ENCODE peak calls at places on chromosomes 2 and 18, in eight cellular contexts. U is GM12865, C is HCT116, R is thoracic aorta, K is Calu3, T is uterus, V is psoas muscle, N is IMR-90. M is an unnamed sample.

GRCh38 chr18:48405108-48405507 is 4.1 kb downstream of the ZBTB7C start:
- DNase-seq in U (no peak), C (no peak), R (no peak), K (no peak), T (no peak), V (no peak), N (peak), M (no peak)

GRCh38 chr2:28956890-28957289 is 24.2 kb upstream of the TOGARAM2 start:
- DNase-seq in U (no peak), C (peak), R (no peak), K (no peak), T (no peak), V (no peak), N (no peak), M (no peak)

GRCh38 chr2:164917296-164917903 is 37.9 kb downstream of the SLC38A11 start:
- DNase-seq in U (no peak), C (peak), R (no peak), K (peak), T (no peak), V (peak), N (peak), M (no peak)

GRCh38 chr2:69087211-69087911 is 74.4 kb downstream of the ANTXR1 start:
- DNase-seq in U (no peak), C (no peak), R (no peak), K (no peak), T (no peak), V (no peak), N (no peak), M (no peak)

GRCh38 chr2:70558195-70558808 is 4.7 kb upstream of the TGFA start:
- DNase-seq in U (no peak), C (no peak), R (no peak), K (no peak), T (no peak), V (no peak), N (no peak), M (no peak)

GRCh38 chr2:38315707-38316333 is 61.3 kb downstream of the ATL2 start:
- DNase-seq in U (peak), C (peak), R (no peak), K (peak), T (no peak), V (no peak), N (peak), M (no peak)

GRCh38 chr18:13178976-13179375 is 39.6 kb upstream of the LDLRAD4 start:
- DNase-seq in U (no peak), C (no peak), R (no peak), K (no peak), T (no peak), V (no peak), N (peak), M (no peak)

GRCh38 chr18:77761332-77761731 is 511.7 kb downstream of the GALR1 start:
- DNase-seq in U (no peak), C (no peak), R (no peak), K (no peak), T (no peak), V (no peak), N (no peak), M (no peak)

GRCh38 chr2:236790991-236791390 is 221.4 kb downstream of the ACKR3 start:
- DNase-seq in U (no peak), C (no peak), R (no peak), K (no peak), T (no peak), V (no peak), N (no peak), M (no peak)

GRCh38 chr18:6781846-6782245 is 52.3 kb downstream of the ARHGAP28 start:
- DNase-seq in U (no peak), C (no peak), R (no peak), K (no peak), T (no peak), V (no peak), N (peak), M (no peak)

GRCh38 chr18:23752796-23753195 is 63.5 kb downstream of the LAMA3 start:
- DNase-seq in U (no peak), C (no peak), R (no peak), K (no peak), T (no peak), V (no peak), N (no peak), M (no peak)

GRCh38 chr2:135773917-135774316 is 32.3 kb downstream of the UBXN4 start:
- DNase-seq in U (no peak), C (no peak), R (no peak), K (no peak), T (no peak), V (no peak), N (peak), M (no peak)

GRCh38 chr18:8657873-8658521 is 47.4 kb upstream of the MTCL1 start:
- DNase-seq in U (no peak), C (no peak), R (no peak), K (no peak), T (no peak), V (no peak), N (peak), M (no peak)

GRCh38 chr2:179239194-179239593 is 25.4 kb downstream of the SESTD1 start:
- DNase-seq in U (no peak), C (peak), R (no peak), K (no peak), T (no peak), V (no peak), N (peak), M (no peak)

GRCh38 chr2:198017068-198017467 is 212.7 kb downstream of the PLCL1 start:
- DNase-seq in U (no peak), C (no peak), R (no peak), K (no peak), T (no peak), V (no peak), N (no peak), M (no peak)

GRCh38 chr2:175935289-175936181 is 66.5 kb downstream of the LNPK start:
- DNase-seq in U (no peak), C (no peak), R (no peak), K (no peak), T (no peak), V (no peak), N (no peak), M (no peak)

GRCh38 chr2:212995920-212996319 is 155.5 kb downstream of the IKZF2 start:
- DNase-seq in U (no peak), C (no peak), R (no peak), K (no peak), T (no peak), V (no peak), N (peak), M (no peak)

GRCh38 chr2:241161646-241162281 is 11.5 kb downstream of the PPP1R7 start:
- DNase-seq in U (no peak), C (no peak), R (peak), K (no peak), T (peak), V (peak), N (peak), M (no peak)

GRCh38 chr18:36672437-36673344 is 156.1 kb downstream of the TPGS2 start:
- DNase-seq in U (peak), C (no peak), R (no peak), K (peak), T (no peak), V (peak), N (peak), M (no peak)

GRCh38 chr18:8806105-8806797 is 100.9 kb downstream of the MTCL1 start:
- DNase-seq in U (no peak), C (no peak), R (no peak), K (no peak), T (no peak), V (no peak), N (no peak), M (no peak)

GRCh38 chr2:218733615-218734021 is 23.0 kb downstream of the TTLL4 start:
- DNase-seq in U (peak), C (no peak), R (no peak), K (peak), T (no peak), V (no peak), N (peak), M (no peak)

GRCh38 chr18:8450013-8450412 is 159.2 kb upstream of the RAB12 start:
- DNase-seq in U (no peak), C (peak), R (no peak), K (peak), T (no peak), V (no peak), N (no peak), M (no peak)

GRCh38 chr2:61357681-61358080 is 113.2 kb downstream of the USP34 start:
- DNase-seq in U (no peak), C (no peak), R (no peak), K (no peak), T (no peak), V (no peak), N (no peak), M (no peak)

GRCh38 chr2:190822038-190822437 is 58.6 kb upstream of the GLS start:
- DNase-seq in U (no peak), C (no peak), R (no peak), K (no peak), T (no peak), V (no peak), N (no peak), M (no peak)

DNA sequence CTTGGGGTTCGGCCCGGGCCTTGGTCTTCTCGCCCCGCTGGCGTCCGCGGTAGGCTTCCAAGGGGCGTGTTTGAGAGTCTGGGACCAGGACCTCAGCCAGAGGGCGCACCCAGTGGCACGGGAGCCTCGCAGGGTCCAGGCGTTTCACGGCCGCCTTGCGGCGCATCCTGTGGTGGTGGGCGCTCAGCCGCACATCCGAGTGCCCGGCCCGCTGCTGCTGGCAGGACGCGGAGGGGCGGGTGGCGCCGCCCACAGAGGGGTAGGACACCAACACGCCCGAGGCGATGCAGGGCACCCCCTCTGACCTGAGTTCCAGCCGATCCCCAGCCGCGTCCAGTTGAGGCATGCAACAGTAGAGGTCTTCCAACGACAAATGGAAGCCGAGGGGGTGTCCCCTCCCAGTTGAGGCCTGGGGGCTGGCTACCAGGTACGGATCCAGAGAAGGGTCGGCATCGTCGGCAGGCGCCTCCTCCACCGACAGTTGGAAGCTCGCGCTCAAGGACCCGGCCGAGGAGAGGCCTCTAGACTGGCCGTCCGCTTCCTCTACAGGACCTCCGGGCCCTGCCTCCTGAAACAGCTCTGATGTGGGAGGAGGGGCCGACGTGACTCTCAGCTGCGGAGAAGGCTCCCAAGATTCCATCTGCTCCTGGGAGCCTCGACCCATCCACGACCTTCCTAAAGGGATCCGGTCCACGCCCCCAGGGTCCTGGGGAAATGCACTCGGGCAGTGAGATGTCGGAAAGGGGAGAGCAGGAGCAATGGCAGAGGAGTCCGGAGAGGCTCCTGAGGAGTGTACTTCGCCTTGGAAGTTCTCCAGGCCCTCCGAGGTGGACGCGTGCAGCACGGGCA is 6.3 kb downstream of the C2orf81 start:
- DNase-seq in U (no peak), C (no peak), R (no peak), K (peak), T (peak), V (peak), N (no peak), M (peak)
- TF ChIP-seq CTCF in U (no peak), C (no peak), R (peak), K (no peak), T (peak), V (peak), N (no peak), M (no peak)

GRCh38 chr2:120834206-120834605 is 98.5 kb downstream of the GLI2 start:
- DNase-seq in U (no peak), C (no peak), R (no peak), K (no peak), T (no peak), V (peak), N (no peak), M (no peak)
- TF ChIP-seq CTCF in U (no peak), C (no peak), R (no peak), K (no peak), T (no peak), V (no peak), N (no peak), M (no peak)

DNA sequence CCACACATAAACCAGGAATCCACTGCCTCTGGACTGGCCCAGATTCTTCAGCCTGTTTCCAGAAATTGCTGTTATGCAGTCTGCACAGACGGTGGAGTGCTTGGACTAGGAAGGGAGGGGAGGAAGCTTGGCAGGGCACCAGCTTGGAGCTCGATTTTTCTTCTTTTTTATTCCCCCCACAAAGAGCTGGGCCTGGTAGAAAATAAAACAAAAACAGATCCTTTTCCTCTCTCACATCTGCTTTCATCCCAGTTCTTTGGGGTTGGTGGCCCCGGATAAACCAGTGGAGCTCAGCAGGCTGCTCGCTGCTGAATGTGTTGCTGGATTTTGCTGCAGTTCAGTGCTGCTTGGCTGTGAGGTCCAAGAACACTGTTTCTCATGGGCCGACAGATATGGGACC is 16.0 kb downstream of the LRRTM1 start:
- DNase-seq in U (no peak), C (no peak), R (no peak), K (no peak), T (no peak), V (no peak), N (no peak), M (no peak)
- TF ChIP-seq CTCF in U (no peak), C (no peak), R (no peak), K (no peak), T (no peak), V (no peak), N (peak), M (peak)

DNA sequence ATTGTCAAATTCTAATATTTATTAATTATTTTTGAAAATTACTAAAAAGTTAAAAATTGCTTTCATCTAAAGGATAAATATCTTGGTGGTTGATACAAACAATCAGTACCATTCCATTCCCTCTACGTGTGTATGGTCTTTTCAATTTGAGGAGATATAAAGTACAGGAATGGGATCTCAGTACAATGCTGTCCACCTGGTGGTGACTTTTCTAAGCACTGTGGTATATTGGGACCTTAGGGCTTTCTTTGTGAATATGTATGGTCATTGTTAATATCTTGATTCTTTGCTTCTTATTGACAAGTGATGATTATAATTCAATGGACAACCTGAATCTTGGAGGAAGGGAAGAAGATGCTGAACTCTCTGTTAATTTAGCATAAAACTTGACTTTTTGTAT is 83.1 kb downstream of the NBEAL1 start:
- DNase-seq in U (no peak), C (peak), R (no peak), K (no peak), T (no peak), V (no peak), N (peak), M (no peak)
- TF ChIP-seq CTCF in U (no peak), C (peak), R (peak), K (no peak), T (no peak), V (peak), N (peak), M (no peak)

DNA sequence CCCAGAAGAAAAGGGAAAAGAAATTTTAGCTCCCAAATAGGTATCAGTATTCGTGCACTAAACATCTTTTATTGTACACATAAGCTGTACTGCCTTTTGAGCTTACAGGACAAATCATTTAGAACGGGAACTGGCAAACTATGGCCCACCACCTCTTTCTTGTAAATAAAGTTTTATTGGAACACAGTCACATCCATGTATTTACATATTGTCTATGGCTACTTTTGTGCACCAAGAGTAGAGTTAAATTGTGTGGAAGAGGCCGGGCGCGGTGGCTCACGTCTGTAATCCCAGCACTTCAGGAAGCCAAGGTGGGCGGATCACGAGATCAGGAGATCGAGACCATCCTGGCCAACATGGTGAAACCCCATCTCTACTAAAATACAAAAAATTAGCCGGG is 5.7 kb downstream of the TM4SF20 start:
- DNase-seq in U (no peak), C (no peak), R (no peak), K (no peak), T (no peak), V (no peak), N (no peak), M (no peak)
- TF ChIP-seq CTCF in U (no peak), C (no peak), R (no peak), K (no peak), T (no peak), V (no peak), N (no peak), M (no peak)

DNA sequence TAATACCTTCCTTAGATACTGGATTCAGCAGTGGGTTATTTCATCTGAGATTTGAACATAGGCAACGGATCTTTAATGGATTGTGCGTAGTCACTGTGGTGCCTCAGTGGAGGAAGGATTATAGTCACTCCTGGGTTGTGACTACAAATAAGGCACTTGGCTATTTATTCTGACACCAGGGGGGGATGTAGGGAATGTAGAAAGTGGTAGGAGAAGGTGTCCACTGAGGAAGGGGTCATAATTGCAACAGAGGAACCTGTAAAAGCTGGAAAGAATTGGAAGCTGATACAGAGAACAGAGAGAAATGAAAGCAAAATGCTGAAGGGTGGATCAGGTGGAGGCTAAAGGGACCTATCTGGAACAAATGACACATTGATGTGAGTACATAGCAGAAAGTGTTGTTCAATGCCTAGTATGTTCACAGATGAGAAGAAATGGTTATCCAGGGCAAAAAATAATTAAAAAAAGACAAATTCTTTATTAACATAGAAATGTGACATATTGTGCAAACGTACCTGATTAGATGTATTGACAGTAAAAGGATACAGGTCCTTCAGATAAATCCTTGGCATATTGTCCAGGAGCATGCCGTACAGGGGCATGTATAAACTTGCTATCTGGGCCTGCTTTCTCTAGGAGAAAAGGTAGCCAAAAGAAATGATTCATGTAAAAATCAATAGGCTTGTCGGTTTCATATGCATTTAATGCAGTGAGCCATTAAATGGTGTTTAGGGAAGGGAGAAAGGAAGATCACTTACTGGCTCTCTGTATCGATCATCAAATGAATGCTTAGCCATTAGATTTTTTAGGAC is 91.2 kb upstream of the CCDC195 start:
- DNase-seq in U (no peak), C (no peak), R (no peak), K (peak), T (no peak), V (no peak), N (no peak), M (no peak)
- TF ChIP-seq CTCF in U (no peak), C (peak), R (no peak), K (peak), T (no peak), V (no peak), N (no peak), M (no peak)

GRCh38 chr2:133576714-133577113 is 8.5 kb upstream of the NCKAP5 start:
- DNase-seq in U (no peak), C (no peak), R (no peak), K (no peak), T (no peak), V (no peak), N (no peak), M (no peak)

GRCh38 chr2:133586978-133587377 is 18.7 kb upstream of the NCKAP5 start:
- DNase-seq in U (no peak), C (no peak), R (no peak), K (no peak), T (no peak), V (no peak), N (no peak), M (no peak)

GRCh38 chr2:133579295-133579694 is 11.0 kb upstream of the NCKAP5 start:
- DNase-seq in U (no peak), C (no peak), R (no peak), K (peak), T (no peak), V (no peak), N (peak), M (no peak)

GRCh38 chr2:133581027-133581760 is 12.9 kb upstream of the NCKAP5 start:
- DNase-seq in U (no peak), C (no peak), R (no peak), K (no peak), T (no peak), V (no peak), N (peak), M (no peak)
- TF ChIP-seq CTCF in U (no peak), C (no peak), R (no peak), K (no peak), T (no peak), V (no peak), N (no peak), M (no peak)

DNA sequence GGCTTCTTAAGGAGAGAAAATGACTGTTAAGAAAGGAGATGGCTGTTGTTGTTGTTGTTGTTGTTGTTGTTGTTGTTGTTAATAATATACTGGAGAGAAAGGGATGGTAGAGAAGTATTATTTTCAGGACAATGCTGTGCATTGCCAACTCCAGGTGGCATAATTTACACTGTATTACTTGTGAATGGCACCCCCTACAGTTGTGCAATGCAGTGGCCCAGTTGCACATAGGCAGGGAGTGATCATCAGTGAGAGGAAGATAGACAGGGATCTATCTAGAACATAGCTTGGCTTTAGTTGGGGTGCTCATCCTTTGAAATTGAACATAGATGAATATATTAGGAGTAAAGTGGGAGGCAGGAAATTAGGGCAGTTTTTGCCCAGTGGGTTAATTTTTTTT is 47.2 kb upstream of the TMEM163 start:
- DNase-seq in U (no peak), C (no peak), R (no peak), K (no peak), T (no peak), V (no peak), N (no peak), M (no peak)
- TF ChIP-seq CTCF in U (no peak), C (peak), R (no peak), K (no peak), T (no peak), V (no peak), N (no peak), M (no peak)

GRCh38 chr2:3179208-3179607 is 198.4 kb downstream of the EIPR1 start:
- DNase-seq in U (no peak), C (no peak), R (no peak), K (no peak), T (no peak), V (no peak), N (no peak), M (peak)
- TF ChIP-seq CTCF in U (peak), C (peak), R (no peak), K (no peak), T (no peak), V (no peak), N (no peak), M (peak)

GRCh38 chr18:58314284-58314683 is 270.3 kb downstream of the NEDD4L start:
- DNase-seq in U (no peak), C (peak), R (peak), K (peak), T (peak), V (peak), N (peak), M (no peak)
- TF ChIP-seq CTCF in U (no peak), C (no peak), R (no peak), K (no peak), T (no peak), V (no peak), N (no peak), M (no peak)

M was measured in D721Med.